ENCODE peak calls at places on chromosome 16, in eight cellular contexts. A is stimulated activated CD4-positive, alpha-beta T cell treated with anti-CD3 and anti-CD28 coated beads, Interleukin-4, amount 100 ng/mL, for 4 hours; S is cardiac muscle cell; J is endodermal cell; Y is NCI-H2107; L is iPS DF 6.9; V is 8988T; E is ELF-1. Q is an unnamed sample.

GRCh38 chr16:11966173-11966572 is 1.2 kb downstream of the TNFRSF17 start:
- DNase-seq in A (no peak), S (no peak), J (no peak), Y (no peak), L (no peak), V (no peak), E (no peak), Q (no peak)

GRCh38 chr16:77584205-77584859 is 138.0 kb upstream of the NUDT7 start:
- DNase-seq in A (peak), S (peak), J (peak), Y (peak), L (peak), V (no peak), E (peak), Q (peak)

GRCh38 chr16:62034236-62035114 is 1.8 kb downstream of the CDH8 start:
- DNase-seq in A (no peak), S (peak), J (peak), Y (no peak), L (no peak), V (no peak), E (no peak), Q (peak)

GRCh38 chr16:85924675-85925074 is 25.7 kb downstream of the IRF8 start:
- DNase-seq in A (peak), S (no peak), J (no peak), Y (no peak), L (no peak), V (no peak), E (no peak), Q (no peak)

GRCh38 chr16:86158688-86159360 is 259.9 kb downstream of the IRF8 start:
- DNase-seq in A (no peak), S (no peak), J (no peak), Y (no peak), L (no peak), V (no peak), E (no peak), Q (no peak)

GRCh38 chr16:66930189-66930588 is 4.0 kb downstream of the CIAO2B start:
- DNase-seq in A (no peak), S (peak), J (no peak), Y (no peak), L (no peak), V (no peak), E (no peak), Q (no peak)

GRCh38 chr16:85464342-85465305 is 148.5 kb upstream of the GSE1 start:
- DNase-seq in A (no peak), S (no peak), J (no peak), Y (no peak), L (no peak), V (peak), E (no peak), Q (no peak)

GRCh38 chr16:24246911-24247607 is 9.1 kb upstream of the CACNG3 start:
- DNase-seq in A (no peak), S (no peak), J (no peak), Y (no peak), L (no peak), V (no peak), E (no peak), Q (no peak)

GRCh38 chr16:5032748-5033167 is 977 bp downstream of the NAGPA start:
- DNase-seq in A (no peak), S (no peak), J (no peak), Y (no peak), L (no peak), V (no peak), E (no peak), Q (no peak)

GRCh38 chr16:4811242-4811641 is 8.8 kb upstream of the ROGDI start:
- DNase-seq in A (no peak), S (no peak), J (no peak), Y (no peak), L (no peak), V (no peak), E (no peak), Q (no peak)

GRCh38 chr16:82331974-82332750 is 162.1 kb upstream of the MPHOSPH6 start:
- DNase-seq in A (no peak), S (no peak), J (peak), Y (no peak), L (no peak), V (no peak), E (no peak), Q (no peak)

GRCh38 chr16:20285993-20286499 is 41.3 kb downstream of the GP2 start:
- DNase-seq in A (no peak), S (no peak), J (peak), Y (no peak), L (no peak), V (no peak), E (peak), Q (no peak)

GRCh38 chr16:57530531-57531252 is 5.7 kb downstream of the CCDC102A start:
- DNase-seq in A (no peak), S (no peak), J (peak), Y (no peak), L (no peak), V (peak), E (no peak), Q (peak)

GRCh38 chr16:29664133-29664912 is 1.3 kb downstream of the SPN start:
- DNase-seq in A (peak), S (no peak), J (peak), Y (no peak), L (no peak), V (no peak), E (no peak), Q (no peak)

GRCh38 chr16:31186176-31186575 is 6.2 kb downstream of the FUS start:
- DNase-seq in A (no peak), S (no peak), J (no peak), Y (no peak), L (no peak), V (no peak), E (no peak), Q (no peak)

GRCh38 chr16:3198334-3199072 is 10.5 kb downstream of the OR1F1 start:
- DNase-seq in A (no peak), S (no peak), J (no peak), Y (no peak), L (no peak), V (no peak), E (no peak), Q (no peak)

GRCh38 chr16:57606847-57607501 is 21.5 kb upstream of the ADGRG1 start:
- DNase-seq in A (no peak), S (no peak), J (peak), Y (no peak), L (no peak), V (no peak), E (no peak), Q (no peak)

GRCh38 chr16:51569204-51569911 is 418.3 kb upstream of the SALL1 start:
- DNase-seq in A (no peak), S (no peak), J (no peak), Y (no peak), L (no peak), V (no peak), E (no peak), Q (no peak)

GRCh38 chr16:67030221-67030962 is 1.4 kb downstream of the CBFB start:
- DNase-seq in A (no peak), S (no peak), J (no peak), Y (no peak), L (no peak), V (no peak), E (peak), Q (no peak)

GRCh38 chr16:56389554-56389953 is 35.8 kb downstream of the AMFR start:
- DNase-seq in A (no peak), S (no peak), J (no peak), Y (no peak), L (no peak), V (peak), E (no peak), Q (no peak)

GRCh38 chr16:48392407-48392806 is 7.2 kb upstream of the SIAH1 start:
- DNase-seq in A (no peak), S (no peak), J (no peak), Y (no peak), L (no peak), V (no peak), E (no peak), Q (no peak)

GRCh38 chr16:23509763-23510153 is 536 bp downstream of the GGA2 start:
- DNase-seq in A (peak), S (peak), J (peak), Y (no peak), L (no peak), V (no peak), E (peak), Q (no peak)

GRCh38 chr16:65126845-65127624 is 5.2 kb upstream of the CDH11 start:
- DNase-seq in A (no peak), S (no peak), J (no peak), Y (no peak), L (no peak), V (no peak), E (peak), Q (no peak)

GRCh38 chr16:58497468-58497867 is 2.5 kb upstream of the NDRG4 start:
- DNase-seq in A (no peak), S (no peak), J (peak), Y (no peak), L (no peak), V (no peak), E (no peak), Q (no peak)

GRCh38 chr16:55047903-55048497 is 117.3 kb downstream of the IRX5 start:
- DNase-seq in A (no peak), S (no peak), J (no peak), Y (no peak), L (no peak), V (no peak), E (no peak), Q (no peak)